ENCODE peak calls at places on chromosome 18, in ten cellular contexts. One of them, this sample, is unnamed.

GRCh38 chr18:72652990-72653593 is 109.0 kb upstream of the CBLN2 start:
- DNase-seq in H9: peak
- DNase-seq in ELR: peak
- DNase-seq in stimulated activated CD4-positive, alpha-beta T cell treated with anti-CD3 and anti-CD28 coated beads, Interleukin-15, amount 100 ng/mL, for 1 hour: no peak
- DNase-seq in SHP77: no peak
- DNase-seq in cardiac fibroblast: peak
- DNase-seq in GM18507: peak
- DNase-seq in sciatic nerve: no peak
- DNase-seq in activated gamma-delta T cell: no peak
- DNase-seq in activated CD4-positive, alpha-beta T cell treated with anti-CD3 and anti-CD28 coated beads, Interleukin-2, amount 10 ng/mL, durations not matched to agents 7 days and 5 days: peak
- DNase-seq in this sample: no peak

GRCh38 chr18:34723143-34723542 is 13.0 kb downstream of the DTNA start:
- DNase-seq in H9: no peak
- DNase-seq in ELR: peak
- DNase-seq in stimulated activated CD4-positive, alpha-beta T cell treated with anti-CD3 and anti-CD28 coated beads, Interleukin-15, amount 100 ng/mL, for 1 hour: no peak
- DNase-seq in SHP77: no peak
- DNase-seq in cardiac fibroblast: peak
- DNase-seq in GM18507: no peak
- DNase-seq in sciatic nerve: no peak
- DNase-seq in activated gamma-delta T cell: no peak
- DNase-seq in activated CD4-positive, alpha-beta T cell treated with anti-CD3 and anti-CD28 coated beads, Interleukin-2, amount 10 ng/mL, durations not matched to agents 7 days and 5 days: no peak
- DNase-seq in this sample: no peak

GRCh38 chr18:34493566-34494358 is 216.3 kb upstream of the DTNA start:
- DNase-seq in H9: peak
- DNase-seq in ELR: no peak
- DNase-seq in stimulated activated CD4-positive, alpha-beta T cell treated with anti-CD3 and anti-CD28 coated beads, Interleukin-15, amount 100 ng/mL, for 1 hour: no peak
- DNase-seq in SHP77: peak
- DNase-seq in cardiac fibroblast: no peak
- DNase-seq in GM18507: no peak
- DNase-seq in sciatic nerve: no peak
- DNase-seq in activated gamma-delta T cell: no peak
- DNase-seq in activated CD4-positive, alpha-beta T cell treated with anti-CD3 and anti-CD28 coated beads, Interleukin-2, amount 10 ng/mL, durations not matched to agents 7 days and 5 days: no peak
- DNase-seq in this sample: peak

GRCh38 chr18:3511980-3512379 is 62.0 kb downstream of the TGIF1 start:
- DNase-seq in H9: no peak
- DNase-seq in ELR: peak
- DNase-seq in stimulated activated CD4-positive, alpha-beta T cell treated with anti-CD3 and anti-CD28 coated beads, Interleukin-15, amount 100 ng/mL, for 1 hour: no peak
- DNase-seq in SHP77: no peak
- DNase-seq in cardiac fibroblast: peak
- DNase-seq in GM18507: no peak
- DNase-seq in sciatic nerve: no peak
- DNase-seq in activated gamma-delta T cell: no peak
- DNase-seq in activated CD4-positive, alpha-beta T cell treated with anti-CD3 and anti-CD28 coated beads, Interleukin-2, amount 10 ng/mL, durations not matched to agents 7 days and 5 days: no peak
- DNase-seq in this sample: peak

GRCh38 chr18:24346254-24346653 is 51.4 kb downstream of the OSBPL1A start:
- DNase-seq in H9: no peak
- DNase-seq in ELR: no peak
- DNase-seq in stimulated activated CD4-positive, alpha-beta T cell treated with anti-CD3 and anti-CD28 coated beads, Interleukin-15, amount 100 ng/mL, for 1 hour: no peak
- DNase-seq in SHP77: no peak
- DNase-seq in cardiac fibroblast: no peak
- DNase-seq in GM18507: no peak
- DNase-seq in sciatic nerve: no peak
- DNase-seq in activated gamma-delta T cell: no peak
- DNase-seq in activated CD4-positive, alpha-beta T cell treated with anti-CD3 and anti-CD28 coated beads, Interleukin-2, amount 10 ng/mL, durations not matched to agents 7 days and 5 days: no peak
- DNase-seq in this sample: no peak

GRCh38 chr18:26648509-26649192 is 100.3 kb upstream of the KCTD1 start:
- DNase-seq in H9: no peak
- DNase-seq in ELR: no peak
- DNase-seq in stimulated activated CD4-positive, alpha-beta T cell treated with anti-CD3 and anti-CD28 coated beads, Interleukin-15, amount 100 ng/mL, for 1 hour: no peak
- DNase-seq in SHP77: no peak
- DNase-seq in cardiac fibroblast: no peak
- DNase-seq in GM18507: no peak
- DNase-seq in sciatic nerve: no peak
- DNase-seq in activated gamma-delta T cell: no peak
- DNase-seq in activated CD4-positive, alpha-beta T cell treated with anti-CD3 and anti-CD28 coated beads, Interleukin-2, amount 10 ng/mL, durations not matched to agents 7 days and 5 days: no peak
- DNase-seq in this sample: no peak

GRCh38 chr18:46214435-46214834 is 110.2 kb downstream of the HAUS1 start:
- DNase-seq in H9: no peak
- DNase-seq in ELR: no peak
- DNase-seq in stimulated activated CD4-positive, alpha-beta T cell treated with anti-CD3 and anti-CD28 coated beads, Interleukin-15, amount 100 ng/mL, for 1 hour: no peak
- DNase-seq in SHP77: no peak
- DNase-seq in cardiac fibroblast: no peak
- DNase-seq in GM18507: no peak
- DNase-seq in sciatic nerve: no peak
- DNase-seq in activated gamma-delta T cell: no peak
- DNase-seq in activated CD4-positive, alpha-beta T cell treated with anti-CD3 and anti-CD28 coated beads, Interleukin-2, amount 10 ng/mL, durations not matched to agents 7 days and 5 days: no peak
- DNase-seq in this sample: no peak

GRCh38 chr18:21629089-21629832 is 17.1 kb downstream of the SNRPD1 start:
- DNase-seq in H9: no peak
- DNase-seq in ELR: no peak
- DNase-seq in stimulated activated CD4-positive, alpha-beta T cell treated with anti-CD3 and anti-CD28 coated beads, Interleukin-15, amount 100 ng/mL, for 1 hour: no peak
- DNase-seq in SHP77: no peak
- DNase-seq in cardiac fibroblast: no peak
- DNase-seq in GM18507: no peak
- DNase-seq in sciatic nerve: no peak
- DNase-seq in activated gamma-delta T cell: no peak
- DNase-seq in activated CD4-positive, alpha-beta T cell treated with anti-CD3 and anti-CD28 coated beads, Interleukin-2, amount 10 ng/mL, durations not matched to agents 7 days and 5 days: no peak
- DNase-seq in this sample: no peak

GRCh38 chr18:79576686-79577351 is 102.8 kb upstream of the CTDP1 start:
- DNase-seq in H9: peak
- DNase-seq in ELR: no peak
- DNase-seq in stimulated activated CD4-positive, alpha-beta T cell treated with anti-CD3 and anti-CD28 coated beads, Interleukin-15, amount 100 ng/mL, for 1 hour: no peak
- DNase-seq in SHP77: no peak
- DNase-seq in cardiac fibroblast: peak
- DNase-seq in GM18507: no peak
- DNase-seq in sciatic nerve: peak
- DNase-seq in activated gamma-delta T cell: no peak
- DNase-seq in activated CD4-positive, alpha-beta T cell treated with anti-CD3 and anti-CD28 coated beads, Interleukin-2, amount 10 ng/mL, durations not matched to agents 7 days and 5 days: no peak
- DNase-seq in this sample: no peak

GRCh38 chr18:9330419-9330818 is 4.2 kb upstream of the TWSG1 start:
- DNase-seq in H9: no peak
- DNase-seq in ELR: no peak
- DNase-seq in stimulated activated CD4-positive, alpha-beta T cell treated with anti-CD3 and anti-CD28 coated beads, Interleukin-15, amount 100 ng/mL, for 1 hour: no peak
- DNase-seq in SHP77: no peak
- DNase-seq in cardiac fibroblast: no peak
- DNase-seq in GM18507: no peak
- DNase-seq in sciatic nerve: no peak
- DNase-seq in activated gamma-delta T cell: no peak
- DNase-seq in activated CD4-positive, alpha-beta T cell treated with anti-CD3 and anti-CD28 coated beads, Interleukin-2, amount 10 ng/mL, durations not matched to agents 7 days and 5 days: no peak
- DNase-seq in this sample: no peak

GRCh38 chr18:56043691-56044090 is 455.7 kb upstream of the TCF4 start:
- DNase-seq in H9: peak
- DNase-seq in ELR: no peak
- DNase-seq in stimulated activated CD4-positive, alpha-beta T cell treated with anti-CD3 and anti-CD28 coated beads, Interleukin-15, amount 100 ng/mL, for 1 hour: no peak
- DNase-seq in SHP77: no peak
- DNase-seq in cardiac fibroblast: no peak
- DNase-seq in GM18507: no peak
- DNase-seq in sciatic nerve: peak
- DNase-seq in activated gamma-delta T cell: no peak
- DNase-seq in activated CD4-positive, alpha-beta T cell treated with anti-CD3 and anti-CD28 coated beads, Interleukin-2, amount 10 ng/mL, durations not matched to agents 7 days and 5 days: no peak
- DNase-seq in this sample: no peak

GRCh38 chr18:34122724-34123334 is 101.9 kb downstream of the NOL4 start:
- DNase-seq in H9: peak
- DNase-seq in ELR: peak
- DNase-seq in stimulated activated CD4-positive, alpha-beta T cell treated with anti-CD3 and anti-CD28 coated beads, Interleukin-15, amount 100 ng/mL, for 1 hour: no peak
- DNase-seq in SHP77: peak
- DNase-seq in cardiac fibroblast: peak
- DNase-seq in GM18507: no peak
- DNase-seq in sciatic nerve: no peak
- DNase-seq in activated gamma-delta T cell: no peak
- DNase-seq in activated CD4-positive, alpha-beta T cell treated with anti-CD3 and anti-CD28 coated beads, Interleukin-2, amount 10 ng/mL, durations not matched to agents 7 days and 5 days: peak
- DNase-seq in this sample: no peak

GRCh38 chr18:74146756-74147155 is 878 bp downstream of the FBXO15 start:
- DNase-seq in H9: no peak
- DNase-seq in ELR: peak
- DNase-seq in stimulated activated CD4-positive, alpha-beta T cell treated with anti-CD3 and anti-CD28 coated beads, Interleukin-15, amount 100 ng/mL, for 1 hour: no peak
- DNase-seq in SHP77: no peak
- DNase-seq in cardiac fibroblast: no peak
- DNase-seq in GM18507: no peak
- DNase-seq in sciatic nerve: no peak
- DNase-seq in activated gamma-delta T cell: no peak
- DNase-seq in activated CD4-positive, alpha-beta T cell treated with anti-CD3 and anti-CD28 coated beads, Interleukin-2, amount 10 ng/mL, durations not matched to agents 7 days and 5 days: no peak
- DNase-seq in this sample: no peak